ENCODE peak calls at places on chromosomes 11 and 22, in six cellular contexts. R is IMR-90, S is ascending aorta, X is mammary epithelial cell, B is astrocyte of the spinal cord, V is AG09319. M is an unnamed sample.

GRCh38 chr11:83006877-83007330 is 64.8 kb downstream of the RAB30 start:
- DNase-seq in R (no peak), B (no peak), V (no peak), S (no peak), X (no peak), M (peak)

GRCh38 chr11:7480132-7480531 is 5.2 kb upstream of the OLFML1 start:
- DNase-seq in V (peak), R (no peak), S (no peak), B (no peak), X (no peak), M (no peak)

GRCh38 chr11:12159351-12160099 is 49.1 kb downstream of the MICAL2 start:
- DNase-seq in X (peak), R (peak), V (no peak), S (peak), B (peak), M (no peak)

GRCh38 chr11:47688101-47688500 is 27.1 kb downstream of the AGBL2 start:
- DNase-seq in V (no peak), X (no peak), S (no peak), B (no peak), R (no peak), M (no peak)

GRCh38 chr22:38504731-38505594 is 1.1 kb downstream of the DDX17 start:
- DNase-seq in S (peak), X (peak), V (no peak), B (no peak), R (peak), M (peak)

GRCh38 chr11:61095022-61095421 is 7.3 kb upstream of the CD5 start:
- DNase-seq in R (no peak), V (no peak), S (no peak), X (no peak), B (no peak), M (peak)

GRCh38 chr11:63619967-63620366 is 5.7 kb upstream of the PLAAT3 start:
- DNase-seq in B (no peak), S (no peak), X (no peak), R (no peak), V (no peak), M (no peak)

GRCh38 chr22:21590809-21591641 is 23.5 kb downstream of the UBE2L3 start:
- DNase-seq in R (no peak), X (no peak), V (no peak), B (no peak), S (no peak), M (no peak)

GRCh38 chr11:69598147-69598546 is 42.8 kb upstream of the CCND1 start:
- DNase-seq in X (no peak), V (no peak), R (no peak), S (peak), B (no peak), M (no peak)

GRCh38 chr11:70790671-70791300 is 392.5 kb downstream of the CTTN start:
- DNase-seq in X (no peak), R (no peak), B (no peak), V (no peak), S (no peak), M (no peak)

GRCh38 chr11:13287026-13287425 is 9.4 kb downstream of the BMAL1 start:
- DNase-seq in V (no peak), S (no peak), R (no peak), B (no peak), X (no peak), M (no peak)

GRCh38 chr11:105968021-105968697 is 53.9 kb downstream of the MSANTD4 start:
- DNase-seq in B (peak), X (peak), S (no peak), R (peak), V (no peak), M (no peak)

GRCh38 chr11:114764563-114764962 is 86.2 kb downstream of the NXPE2 start:
- DNase-seq in R (no peak), B (no peak), X (no peak), V (no peak), S (no peak), M (no peak)

GRCh38 chr11:114762437-114762836 is 84.1 kb downstream of the NXPE2 start:
- DNase-seq in V (peak), R (peak), B (peak), X (peak), S (peak), M (no peak)

DNA sequence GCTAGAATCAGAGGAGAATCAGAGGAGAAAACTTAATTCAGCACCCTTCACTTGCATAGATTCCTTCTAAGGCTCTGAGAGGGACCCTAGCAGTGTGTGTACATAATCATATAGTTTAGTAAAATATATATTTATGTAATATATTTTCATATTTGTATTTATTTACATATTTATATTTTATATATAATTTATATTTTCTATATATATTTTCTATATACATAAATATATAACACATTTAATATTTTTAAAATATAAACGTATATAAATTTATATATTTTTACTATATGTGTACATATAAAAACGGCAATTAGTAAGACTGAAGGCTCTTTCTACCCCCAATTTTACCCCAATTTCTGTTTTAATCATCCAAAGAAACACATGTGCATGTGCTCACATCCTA is 80.3 kb downstream of the NXPE2 start:
- DNase-seq in R (no peak), B (no peak), X (no peak), S (no peak), V (no peak), M (no peak)
- TF ChIP-seq CTCF in R (no peak), B (no peak), X (no peak), S (no peak), V (no peak), M (no peak)

DNA sequence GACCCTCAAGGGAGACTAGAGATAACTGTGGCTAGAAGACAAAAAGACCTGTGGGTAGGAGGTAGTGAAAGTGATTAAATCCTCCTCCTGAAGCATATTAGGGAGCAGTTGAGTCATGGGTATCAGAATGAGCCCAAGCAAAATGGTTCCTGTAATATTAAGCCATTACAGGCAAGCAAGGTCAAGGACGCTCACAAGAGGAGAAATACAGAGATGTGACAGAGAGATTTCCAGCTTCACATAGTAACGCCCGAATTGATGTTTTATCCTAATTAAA is 77.7 kb downstream of the FAM76B start:
- DNase-seq in V (no peak), S (no peak), R (no peak), X (no peak), B (no peak), M (peak)
- TF ChIP-seq CTCF in V (no peak), S (no peak), R (no peak), X (no peak), B (no peak), M (no peak)

DNA sequence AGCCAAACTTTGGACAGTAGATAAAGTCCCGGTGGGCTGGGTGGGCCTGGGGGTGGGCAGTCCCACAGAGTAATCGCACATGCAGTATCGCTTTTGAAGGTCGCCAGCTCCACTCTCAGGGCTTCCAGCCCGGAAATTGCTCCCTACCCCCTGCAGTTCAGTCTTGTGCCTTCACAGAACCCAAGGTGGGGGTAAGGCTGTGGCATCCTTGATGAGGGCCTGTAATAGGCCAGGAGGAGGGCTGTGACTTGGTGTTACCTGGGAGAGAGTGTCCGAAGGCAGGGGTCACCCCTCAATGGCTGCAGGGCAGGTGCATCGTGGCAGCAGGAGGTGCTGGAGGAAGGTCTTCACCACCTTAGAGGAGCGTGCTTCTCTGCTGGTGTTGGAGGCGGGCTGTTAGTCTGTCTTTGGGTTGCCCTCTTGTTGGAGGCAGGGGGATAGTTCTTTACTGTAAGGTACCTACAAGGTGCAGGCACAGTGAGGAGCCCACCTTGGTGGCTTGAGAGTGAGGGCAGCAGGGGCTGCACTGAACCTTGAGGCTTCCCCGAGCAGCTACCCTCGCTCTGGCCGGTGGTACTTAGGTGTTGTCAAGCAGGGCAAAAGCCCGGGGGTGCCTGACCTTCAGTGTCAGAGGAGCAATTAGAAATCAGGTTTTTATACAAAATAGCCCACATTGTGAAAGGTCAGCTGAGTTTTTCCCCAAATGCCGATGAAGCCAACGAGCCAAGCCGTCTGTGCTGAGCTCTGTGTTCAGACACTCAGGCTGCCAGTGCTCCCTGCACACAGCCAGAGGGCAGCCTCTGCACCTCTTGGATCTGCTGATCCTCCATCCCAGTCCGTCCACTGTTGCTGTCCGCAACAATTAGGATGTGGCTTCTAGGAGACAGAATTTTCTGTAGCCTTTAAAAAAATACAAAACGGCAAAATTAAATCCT is 21.9 kb downstream of the SAMM50 start:
- DNase-seq in R (no peak), B (no peak), S (no peak), V (no peak), X (no peak), M (no peak)
- TF ChIP-seq CTCF in R (no peak), B (peak), S (no peak), V (no peak), X (no peak), M (no peak)

DNA sequence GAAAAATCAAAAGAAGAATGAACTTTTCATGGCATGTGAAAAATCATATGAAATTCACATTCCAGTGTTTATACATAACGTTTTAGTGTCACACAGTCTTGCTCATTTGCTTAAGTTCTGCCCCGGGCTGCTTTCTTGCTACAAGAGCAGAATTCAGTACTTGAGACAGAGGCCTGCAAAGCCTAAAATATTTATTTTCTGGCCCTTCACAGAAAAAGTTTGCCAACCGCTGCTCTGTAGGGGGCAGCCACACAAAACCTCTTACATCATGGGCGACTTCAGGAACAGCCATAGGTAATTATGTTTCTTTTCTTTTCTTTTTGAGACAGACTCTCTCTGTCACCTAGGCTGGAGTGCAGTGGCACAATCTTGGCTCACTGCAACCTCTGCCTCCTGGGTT is 1.0 kb upstream of the ATG2A start:
- DNase-seq in R (peak), B (peak), S (peak), X (no peak), V (no peak), M (no peak)
- TF ChIP-seq CTCF in R (peak), B (peak), S (no peak), X (peak), V (peak), M (peak)

GRCh38 chr11:111299111-111300026 is 1.0 kb downstream of the POU2AF3 start:
- DNase-seq in V (no peak), B (peak), S (peak), R (peak), X (peak), M (no peak)
- TF ChIP-seq CTCF in V (peak), B (peak), S (peak), R (peak), X (peak), M (peak)

GRCh38 chr11:111977141-111978027 is 40.2 kb downstream of the DIXDC1 start:
- DNase-seq in B (peak), R (no peak), V (no peak), X (peak), S (peak), M (no peak)
- TF ChIP-seq CTCF in B (no peak), R (no peak), V (no peak), X (no peak), S (no peak), M (no peak)

M was measured in GM06990.